ENCODE peak calls at places on chromosomes 11 and 22, in four cellular contexts. A is K562, T is GM12878, F is HepG2. S is an unnamed sample.

GRCh38 chr22:49097966-49098365 is 729.7 kb downstream of the BRD1 start:
- DNase-seq in A (no peak), T (no peak), F (no peak), S (no peak)

GRCh38 chr11:91178366-91178765 is 955.5 kb upstream of the CHORDC1 start:
- DNase-seq in A (no peak), T (no peak), F (no peak), S (no peak)

GRCh38 chr11:64694821-64695365 is 28.1 kb downstream of the NRXN2 start:
- DNase-seq in A (no peak), T (no peak), F (no peak), S (no peak)

GRCh38 chr11:117851091-117851490 is 25.4 kb downstream of the FXYD6 start:
- DNase-seq in A (no peak), T (no peak), F (no peak), S (no peak)

GRCh38 chr11:103234974-103235373 is 125.7 kb downstream of the DYNC2H1 start:
- DNase-seq in A (no peak), T (no peak), F (no peak), S (no peak)

GRCh38 chr11:28463826-28464225 is 355.6 kb downstream of the METTL15 start:
- DNase-seq in A (no peak), T (no peak), F (no peak), S (no peak)

GRCh38 chr22:36088292-36088691 is 59.7 kb upstream of the RBFOX2 start:
- DNase-seq in A (no peak), T (no peak), F (no peak), S (no peak)

GRCh38 chr22:25153961-25154685 is 45.5 kb upstream of the CRYBB3 start:
- DNase-seq in A (no peak), T (no peak), F (peak; percentile 36), S (no peak)

GRCh38 chr11:9739108-9739507 is 75.2 kb downstream of the SWAP70 start:
- DNase-seq in A (no peak), T (no peak), F (no peak), S (no peak)

GRCh38 chr11:65428578-65429068 is 6.0 kb downstream of the NEAT1 start:
- DNase-seq in A (no peak), T (no peak), F (no peak), S (no peak)

GRCh38 chr11:113193894-113194293 is 120.5 kb upstream of the TTC12 start:
- DNase-seq in A (no peak), T (peak; percentile 11), F (no peak), S (no peak)

GRCh38 chr11:74012072-74012809 is 3.4 kb upstream of the UCP3 start:
- DNase-seq in A (no peak), T (no peak), F (no peak), S (no peak)

GRCh38 chr11:18393581-18394299 is 623 bp upstream of the LDHA start:
- DNase-seq in A (no peak), T (no peak), F (no peak), S (no peak)

GRCh38 chr11:32136654-32137053 is 45.8 kb downstream of the RCN1 start:
- DNase-seq in A (no peak), T (no peak), F (no peak), S (no peak)

DNA sequence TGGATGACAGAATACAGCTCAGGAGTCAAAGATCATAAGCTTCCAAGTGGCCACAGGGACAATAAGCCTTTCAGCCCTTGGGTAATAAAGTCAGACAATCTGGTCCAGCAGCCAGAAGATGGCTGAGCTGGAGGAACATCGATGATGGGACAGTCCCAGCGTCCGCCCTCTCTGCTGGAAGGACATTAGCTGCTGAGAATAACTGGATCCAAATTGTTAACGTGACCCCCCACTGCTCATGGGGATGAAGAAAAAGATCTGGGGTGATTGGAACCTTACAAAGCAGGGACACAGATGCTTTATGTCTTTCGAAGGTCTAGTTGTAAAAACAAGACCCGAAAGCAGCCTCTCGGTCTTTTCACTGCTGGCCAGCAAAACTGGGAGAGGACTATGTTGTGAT is 71.0 kb downstream of the IGLL5 start:
- DNase-seq in A (peak; percentile 55), T (no peak), F (no peak), S (no peak)
- TF ChIP-seq TARDBP in A (no peak), T (no peak), F (no peak), S (no peak)

DNA sequence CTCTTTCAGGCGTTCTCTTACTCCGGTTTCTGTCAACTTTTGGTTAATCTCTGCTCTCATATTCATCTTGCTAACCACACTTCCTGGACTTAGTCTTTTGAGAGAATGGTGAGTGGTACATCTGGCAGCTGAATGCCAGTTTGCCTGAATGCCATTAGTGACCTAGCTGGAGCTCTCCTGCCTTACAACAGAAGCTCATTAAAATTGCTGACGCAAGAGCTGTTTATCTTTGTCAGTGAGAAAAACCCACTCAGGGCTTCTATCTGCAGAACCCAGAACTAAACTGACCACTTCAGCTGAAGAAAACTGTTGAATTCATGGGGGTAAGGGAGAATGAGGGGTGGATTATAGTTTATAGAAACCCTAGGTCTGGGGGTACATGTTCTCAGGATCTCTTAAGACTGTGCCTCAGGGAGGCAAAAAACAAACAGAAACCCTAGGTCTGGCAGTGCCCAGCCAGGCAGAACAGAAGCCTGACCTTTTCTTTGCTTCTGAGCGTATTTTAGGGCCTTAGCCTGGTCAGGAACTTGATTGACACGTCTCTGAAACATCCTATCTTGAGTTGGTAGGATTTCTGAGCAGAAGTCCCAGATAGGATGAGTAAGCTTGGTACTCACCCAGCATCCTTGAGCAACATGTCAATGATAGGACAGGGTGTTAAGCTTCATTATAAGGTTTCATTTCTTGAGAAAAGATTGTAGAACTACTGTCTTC is 52.8 kb upstream of the YWHAH start:
- DNase-seq in A (peak; percentile 22), T (no peak), F (no peak), S (no peak)
- TF ChIP-seq BHLHE40 in A (no peak), T (no peak), F (no peak), S (no peak)

GRCh38 chr11:106228996-106229395 is 151.5 kb downstream of the AASDHPPT start:
- DNase-seq in A (no peak), T (no peak), F (no peak), S (no peak)
- TF ChIP-seq SP1 in A (no peak), T (no peak), F (no peak), S (no peak)

GRCh38 chr11:69017951-69018350 is 4.9 kb upstream of the MRGPRF start:
- DNase-seq in A (no peak), T (no peak), F (no peak), S (no peak)
- TF ChIP-seq TARDBP in A (no peak), T (no peak), F (no peak), S (no peak)

GRCh38 chr11:68999093-68999747 is 13.8 kb downstream of the MRGPRF start:
- DNase-seq in A (no peak), T (no peak), F (no peak), S (no peak)
- TF ChIP-seq BHLHE40 in A (no peak), T (no peak), F (no peak), S (no peak)

GRCh38 chr11:132980721-132981120 is 551.6 kb downstream of the OPCML start:
- DNase-seq in A (no peak), T (no peak), F (no peak), S (no peak)
- TF ChIP-seq SP1 in A (no peak), T (no peak), F (no peak), S (no peak)

GRCh38 chr11:58179648-58180047 is 9.2 kb upstream of the OR9Q2 start:
- DNase-seq in A (no peak), T (no peak), F (no peak), S (no peak)

GRCh38 chr11:58178444-58178843 is 10.4 kb upstream of the OR9Q2 start:
- DNase-seq in A (no peak), T (no peak), F (no peak), S (no peak)

DNA sequence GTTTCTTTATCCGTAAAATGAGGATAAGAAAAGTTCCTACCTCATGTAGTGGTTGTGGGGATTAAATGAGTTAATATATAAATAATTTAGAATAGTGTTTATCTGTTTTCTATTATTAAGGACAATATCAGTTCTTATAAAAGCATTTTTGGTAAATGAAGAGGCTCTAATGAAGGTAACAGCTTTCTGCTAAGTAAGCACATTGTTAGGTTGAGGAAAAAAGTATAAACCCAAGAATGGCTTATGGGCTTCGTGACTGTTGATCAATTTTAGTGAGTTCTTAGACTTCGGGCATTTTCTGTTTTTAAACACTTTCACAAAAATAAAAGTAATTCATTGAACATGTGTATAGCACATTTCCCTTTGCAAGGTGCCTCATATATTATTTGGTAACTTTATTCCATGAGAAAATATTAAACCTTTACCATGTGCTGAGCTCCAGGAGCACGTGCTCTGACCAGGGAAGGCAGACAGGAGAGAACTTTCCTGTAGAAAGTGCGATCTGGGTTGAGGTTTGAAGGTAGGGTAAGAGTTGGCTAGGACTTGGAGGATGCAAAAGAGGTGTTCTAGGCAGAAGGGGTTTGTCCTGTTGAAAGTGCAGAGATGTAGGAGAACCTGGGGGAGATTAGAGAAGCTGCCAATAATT is 11.3 kb upstream of the OR9Q2 start:
- DNase-seq in A (no peak), T (no peak), F (no peak), S (no peak)
- TF ChIP-seq TARDBP in A (no peak), T (no peak), F (no peak), S (no peak)

GRCh38 chr11:830295-831131 is 2.2 kb upstream of the CD151 start:
- DNase-seq in A (no peak), T (no peak), F (peak; percentile 74), S (peak; percentile 52)

GRCh38 chr11:831951-832528 is 712 bp upstream of the CD151 start:
- DNase-seq in A (no peak), T (no peak), F (no peak), S (no peak)

GRCh38 chr11:832529-833113 is at the start of gene CD151:
- DNase-seq in A (peak; percentile 73), T (no peak), F (no peak), S (peak; percentile 64)

GRCh38 chr11:829946-830294 is 2.2 kb downstream of the CRACR2B start:
- DNase-seq in A (no peak), T (no peak), F (no peak), S (no peak)

GRCh38 chr11:831132-831864 is 1.5 kb upstream of the CD151 start:
- DNase-seq in A (no peak), T (no peak), F (no peak), S (no peak)
- TF ChIP-seq BHLHE40 in A (no peak), T (no peak), F (no peak), S (no peak)